ENCODE peak calls at places on chromosomes 2 and 18, in ten cellular contexts. G, M, N, B, E, A, I, C, D and K are unnamed samples.

GRCh38 chr18:11259421-11259820 is 110.1 kb upstream of the PIEZO2 start:
- DNase-seq in N (no peak), C (peak), G (no peak), E (peak), I (no peak), B (no peak), D (no peak), A (no peak), M (peak), K (peak)

GRCh38 chr2:54680397-54681032 is 42.9 kb upstream of the EML6 start:
- DNase-seq in E (no peak), D (no peak), A (peak), C (peak), N (no peak), B (no peak), M (no peak), G (no peak), I (peak), K (no peak)

GRCh38 chr2:74281576-74281975 is 61.6 kb downstream of the SLC4A5 start:
- DNase-seq in C (no peak), A (no peak), D (no peak), N (no peak), G (no peak), E (no peak), M (no peak), B (no peak), I (no peak), K (no peak)

GRCh38 chr2:70553334-70553583 is 367 bp downstream of the TGFA start:
- DNase-seq in I (no peak), B (peak), G (no peak), C (no peak), N (no peak), M (peak), D (no peak), E (no peak), A (no peak), K (no peak)

GRCh38 chr2:23375448-23375847 is 9.5 kb upstream of the KLHL29 start:
- DNase-seq in N (no peak), B (no peak), C (peak), M (no peak), I (peak), D (no peak), A (no peak), E (no peak), G (peak), K (no peak)

GRCh38 chr2:120473522-120474271 is 127.8 kb downstream of the INHBB start:
- DNase-seq in M (peak), A (no peak), B (no peak), N (no peak), C (no peak), G (no peak), I (no peak), E (no peak), D (no peak), K (peak)

GRCh38 chr18:79507546-79508480 is 112.1 kb downstream of the NFATC1 start:
- DNase-seq in G (peak), N (peak), E (no peak), M (peak), D (peak), A (no peak), C (peak), B (no peak), I (peak), K (peak)

GRCh38 chr2:239548491-239548890 is 147.7 kb upstream of the HDAC4 start:
- DNase-seq in G (no peak), D (no peak), N (no peak), A (no peak), B (no peak), M (no peak), E (no peak), C (no peak), I (no peak), K (no peak)

GRCh38 chr2:233928594-233929351 is 11.6 kb downstream of the TRPM8 start:
- DNase-seq in D (peak), E (no peak), A (no peak), I (peak), C (peak), G (no peak), B (peak), N (no peak), M (peak), K (no peak)

GRCh38 chr18:60350150-60350549 is 22.4 kb downstream of the MC4R start:
- DNase-seq in D (no peak), E (no peak), N (no peak), B (no peak), M (no peak), G (no peak), A (no peak), I (no peak), C (no peak), K (no peak)

GRCh38 chr2:100058014-100058310 is 84.4 kb downstream of the AFF3 start:
- DNase-seq in I (peak), N (no peak), C (no peak), E (no peak), G (no peak), D (no peak), A (no peak), B (no peak), M (no peak), K (no peak)
- H3K27ac ChIP-seq in I (no peak), N (peak), C (no peak), E (no peak), G (no peak), D (no peak), A (no peak), B (no peak), M (no peak), K (no peak)

DNA sequence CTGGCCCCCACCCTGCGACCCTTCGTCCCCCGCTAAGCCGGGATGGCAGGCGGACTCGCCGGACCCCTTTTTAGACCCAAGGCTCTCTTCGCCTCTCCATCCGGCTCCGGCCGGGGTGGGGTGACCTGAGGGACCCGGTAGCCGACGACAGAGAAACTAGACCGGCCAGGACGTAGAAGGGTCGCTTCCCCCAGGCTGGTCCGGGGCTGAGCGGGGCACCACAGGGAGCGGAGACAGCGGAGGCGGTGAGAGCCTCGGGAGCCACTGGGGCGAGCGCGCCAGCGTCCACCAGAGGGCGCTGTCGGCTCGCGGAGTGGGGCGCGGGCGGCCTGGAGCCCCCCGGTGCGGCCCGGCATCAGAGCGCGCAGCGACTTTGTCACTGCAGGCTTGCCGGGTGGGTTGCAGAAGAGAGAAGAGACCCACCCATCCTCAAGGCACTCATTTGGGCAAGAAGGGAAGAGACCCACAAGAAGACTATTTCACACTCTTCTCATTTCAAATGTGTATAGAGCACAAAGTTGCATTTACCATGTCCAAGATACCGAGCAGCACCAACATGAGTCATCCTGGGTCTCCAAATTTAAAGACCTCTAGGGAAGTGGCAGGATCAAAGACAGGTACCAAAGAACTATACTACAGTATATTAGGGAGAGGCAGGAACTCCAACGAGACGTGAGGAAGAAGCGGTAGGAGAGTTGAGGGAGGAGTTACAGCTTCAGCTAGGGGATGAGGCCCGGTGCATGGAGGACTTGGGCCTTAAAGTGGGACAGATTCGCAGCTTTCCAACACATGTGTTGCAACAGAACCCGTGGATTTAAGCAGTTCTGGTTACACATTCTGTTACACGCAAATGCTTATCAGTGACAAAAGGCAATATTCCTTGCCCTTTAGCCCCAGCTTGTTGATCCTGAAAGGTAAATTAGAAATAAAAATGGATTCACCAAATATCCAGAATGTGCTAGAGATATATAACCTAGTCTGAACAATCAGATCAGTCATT is 7.6 kb upstream of the PRKCE start:
- DNase-seq in N (peak), D (peak), B (peak), C (peak), E (no peak), M (peak), A (no peak), I (peak), G (peak), K (peak)
- H3K27ac ChIP-seq in N (no peak), D (no peak), B (no peak), C (no peak), E (no peak), M (no peak), A (no peak), I (peak), G (no peak), K (peak)

GRCh38 chr2:18883626-18884456 is 294.5 kb upstream of the NT5C1B start:
- DNase-seq in C (peak), I (peak), N (peak), G (no peak), M (no peak), D (no peak), B (no peak), E (no peak), A (no peak), K (no peak)

GRCh38 chr2:18885457-18885856 is 296.1 kb upstream of the NT5C1B start:
- DNase-seq in G (no peak), D (no peak), M (no peak), C (no peak), A (no peak), I (no peak), B (no peak), N (no peak), E (no peak), K (no peak)

GRCh38 chr2:18891598-18892345 is 302.4 kb upstream of the NT5C1B start:
- DNase-seq in D (no peak), E (no peak), G (no peak), N (no peak), A (no peak), C (no peak), M (no peak), B (no peak), I (peak), K (no peak)

GRCh38 chr2:18889565-18890332 is 300.4 kb upstream of the NT5C1B start:
- DNase-seq in C (no peak), B (no peak), G (no peak), A (no peak), E (no peak), I (no peak), D (no peak), N (no peak), M (no peak), K (no peak)
- H3K27ac ChIP-seq in C (no peak), B (no peak), G (no peak), A (no peak), E (no peak), I (no peak), D (no peak), N (no peak), M (no peak), K (no peak)

GRCh38 chr2:111706481-111707001 is 177.5 kb downstream of the ANAPC1 start:
- DNase-seq in D (no peak), M (no peak), E (no peak), C (no peak), B (no peak), N (no peak), A (no peak), G (no peak), I (no peak), K (no peak)
- H3K27ac ChIP-seq in D (peak), M (no peak), E (peak), C (no peak), B (no peak), N (no peak), A (no peak), G (no peak), I (no peak), K (no peak)

GRCh38 chr2:189312643-189313042 is 128.6 kb upstream of the WDR75 start:
- DNase-seq in I (no peak), G (peak), N (no peak), E (no peak), A (no peak), B (no peak), M (no peak), C (no peak), D (no peak), K (no peak)

GRCh38 chr2:189306441-189307006 is 127.0 kb upstream of the COL5A2 start:
- DNase-seq in G (no peak), I (no peak), A (no peak), E (no peak), N (no peak), D (no peak), B (no peak), M (no peak), C (no peak), K (no peak)

GRCh38 chr2:189308056-189308790 is 128.7 kb upstream of the COL5A2 start:
- DNase-seq in I (no peak), E (no peak), B (no peak), N (no peak), A (no peak), G (no peak), M (no peak), C (no peak), D (no peak), K (no peak)

DNA sequence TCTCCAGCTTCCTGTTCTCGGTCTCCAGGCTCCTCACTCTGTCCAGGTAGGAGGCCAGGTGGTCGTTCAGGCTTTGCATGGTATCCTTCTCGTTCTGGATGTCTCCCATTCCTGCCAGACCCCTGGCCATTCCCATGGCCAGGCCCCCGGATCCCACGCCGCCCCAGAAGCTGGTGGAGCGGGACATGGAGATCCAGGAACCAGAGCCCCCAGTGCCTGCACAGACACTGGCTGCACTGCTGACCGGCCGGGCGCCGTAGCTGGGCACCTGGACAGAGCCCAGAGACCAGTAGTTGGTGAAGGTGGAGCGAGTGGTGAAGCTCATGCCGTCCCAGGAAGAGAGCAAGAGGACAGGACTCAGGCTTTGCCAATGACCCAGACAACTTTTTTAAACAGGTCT is 129.1 kb upstream of the WDR75 start:
- DNase-seq in A (no peak), G (no peak), B (no peak), E (no peak), M (no peak), I (no peak), D (no peak), N (no peak), C (no peak), K (no peak)
- H3K27ac ChIP-seq in A (no peak), G (no peak), B (no peak), E (no peak), M (no peak), I (no peak), D (no peak), N (no peak), C (no peak), K (no peak)

GRCh38 chr2:101844055-101844635 is 146.6 kb downstream of the MAP4K4 start:
- DNase-seq in M (no peak), G (no peak), B (no peak), I (peak), E (no peak), C (peak), A (no peak), D (no peak), N (no peak), K (no peak)

GRCh38 chr2:101843048-101843447 is 145.5 kb downstream of the MAP4K4 start:
- DNase-seq in C (no peak), D (no peak), E (no peak), B (no peak), M (no peak), N (no peak), I (no peak), G (no peak), A (no peak), K (no peak)

GRCh38 chr2:101842471-101842870 is 145.0 kb downstream of the MAP4K4 start:
- DNase-seq in C (no peak), B (no peak), G (no peak), D (peak), M (no peak), E (no peak), A (no peak), N (no peak), I (no peak), K (no peak)

GRCh38 chr2:101841679-101842327 is 144.3 kb downstream of the MAP4K4 start:
- DNase-seq in N (no peak), E (no peak), C (no peak), D (no peak), M (no peak), I (no peak), A (no peak), B (no peak), G (no peak), K (no peak)

GRCh38 chr2:101843471-101843870 is 146.0 kb downstream of the MAP4K4 start:
- DNase-seq in A (no peak), C (no peak), I (no peak), M (no peak), G (no peak), N (no peak), E (no peak), B (no peak), D (no peak), K (no peak)
- H3K27ac ChIP-seq in A (no peak), C (no peak), I (no peak), M (no peak), G (no peak), N (no peak), E (peak), B (no peak), D (no peak), K (no peak)

DNA sequence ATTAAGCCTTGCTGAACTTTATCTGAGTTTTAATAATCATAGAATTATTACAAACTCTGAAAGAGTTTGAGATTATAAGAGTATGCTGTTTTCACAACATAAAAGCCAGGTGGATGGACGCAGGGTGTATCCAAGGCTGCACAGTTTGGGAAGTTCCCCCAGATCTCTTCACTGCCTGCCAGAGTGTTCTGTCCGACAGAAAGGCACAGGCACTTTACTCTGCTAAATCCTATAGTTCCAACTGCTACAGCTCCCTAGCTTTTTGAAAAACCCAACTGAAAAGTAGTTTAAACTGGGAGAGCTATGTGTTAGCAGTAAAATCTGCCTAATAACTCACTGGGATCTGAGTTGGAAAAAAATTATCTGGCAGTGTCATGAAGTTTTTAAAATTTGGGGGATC is 38.0 kb downstream of the MFSD6 start:
- DNase-seq in D (no peak), A (no peak), B (no peak), M (no peak), G (no peak), E (no peak), C (no peak), N (no peak), I (no peak), K (no peak)
- H3K27ac ChIP-seq in D (no peak), A (no peak), B (no peak), M (no peak), G (no peak), E (peak), C (no peak), N (no peak), I (no peak), K (no peak)